ENCODE peak calls at places on chromosomes 4 and X, in ten cellular contexts. D is stimulated activated CD8-positive, alpha-beta memory T cell treated with anti-CD3 and anti-CD28 coated beads, Interleukin-2, amount 100 ng/mL, for 48 hours; C is A172; A is stimulated activated CD4-positive, alpha-beta T cell treated with anti-CD3 and anti-CD28 coated beads, Interleukin-15, amount 100 ng/mL, for 1 hour; J is activated T-cell treated with anti-CD3 and anti-CD28 coated beads for 1 hour; M is T follicular helper cell; E is activated T-helper 1 cell treated with anti-CD3 and anti-CD28 coated beads, Interleukin-2, amount 50 U/mL, for 16 hours; T is HuH-7.5; Y is sciatic nerve; K is D341Med. V is an unnamed sample.

GRCh38 chr4:48585401-48585800 is 95.3 kb downstream of the ZAR1 start:
- DNase-seq in D (no peak), C (no peak), A (no peak), J (no peak), M (no peak), E (no peak), T (no peak), Y (no peak), K (no peak), V (no peak)

GRCh38 chr4:1305781-1306455 is 16.2 kb downstream of the MAEA start:
- DNase-seq in D (no peak), C (no peak), A (no peak), J (no peak), M (peak; percentile 34), E (no peak), T (no peak), Y (no peak), K (peak; percentile 29), V (no peak)

GRCh38 chrX:70452143-70452733 is 7.6 kb downstream of the DLG3 start:
- DNase-seq in D (no peak), C (no peak), A (no peak), J (peak; percentile 41), M (peak; percentile 32), E (peak; percentile 31), T (peak; percentile 75), Y (peak; percentile 71), K (peak; percentile 64), V (peak; percentile 87)

GRCh38 chrX:147737690-147738089 is 174.0 kb upstream of the FMR1 start:
- DNase-seq in D (no peak), C (no peak), A (no peak), J (no peak), M (no peak), E (no peak), T (no peak), Y (no peak), K (no peak), V (no peak)

GRCh38 chr4:187604984-187605383 is 390.6 kb upstream of the ZFP42 start:
- DNase-seq in D (no peak), C (no peak), A (no peak), J (no peak), M (no peak), E (no peak), T (no peak), Y (no peak), K (no peak), V (no peak)

GRCh38 chrX:63513825-63514574 is 162.9 kb upstream of the SPIN4 start:
- DNase-seq in D (no peak), C (no peak), A (no peak), J (no peak), M (no peak), E (no peak), T (no peak), Y (no peak), K (no peak), V (no peak)

GRCh38 chrX:155071694-155072215 is 447 bp downstream of the BRCC3 start:
- DNase-seq in D (no peak), C (peak; percentile 3), A (no peak), J (no peak), M (no peak), E (no peak), T (no peak), Y (no peak), K (no peak), V (no peak)

GRCh38 chrX:26262121-26262523 is 46.2 kb downstream of the MAGEB5 start:
- DNase-seq in D (no peak), C (peak; percentile 80), A (no peak), J (no peak), M (no peak), E (no peak), T (no peak), Y (no peak), K (no peak), V (no peak)

GRCh38 chr4:183350317-183351071 is 28.3 kb upstream of the CLDN24 start:
- DNase-seq in D (no peak), C (no peak), A (no peak), J (no peak), M (no peak), E (no peak), T (no peak), Y (peak; percentile 18), K (no peak), V (peak; percentile 15)

GRCh38 chrX:67614414-67614813 is 70.6 kb downstream of the AR start:
- DNase-seq in D (no peak), C (no peak), A (no peak), J (no peak), M (no peak), E (no peak), T (no peak), Y (no peak), K (no peak), V (no peak)

GRCh38 chrX:19807414-19807813 is 80.0 kb downstream of the SH3KBP1 start:
- DNase-seq in D (no peak), C (no peak), A (no peak), J (no peak), M (no peak), E (no peak), T (no peak), Y (no peak), K (no peak), V (no peak)

GRCh38 chrX:14591976-14592375 is 62.6 kb downstream of the GLRA2 start:
- DNase-seq in D (no peak), C (no peak), A (no peak), J (no peak), M (no peak), E (no peak), T (no peak), Y (no peak), K (no peak), V (no peak)

GRCh38 chr4:125484912-125485311 is 170.2 kb downstream of the FAT4 start:
- DNase-seq in D (no peak), C (no peak), A (no peak), J (no peak), M (no peak), E (no peak), T (no peak), Y (no peak), K (no peak), V (no peak)

GRCh38 chr4:48698029-48698901 is 81.8 kb downstream of the FRYL start:
- DNase-seq in D (no peak), C (peak; percentile 68), A (no peak), J (no peak), M (no peak), E (no peak), T (no peak), Y (peak; percentile 70), K (no peak), V (no peak)

GRCh38 chr4:154927126-154927525 is 146.1 kb downstream of the RBM46 start:
- DNase-seq in D (no peak), C (no peak), A (no peak), J (no peak), M (no peak), E (no peak), T (no peak), Y (no peak), K (no peak), V (no peak)

GRCh38 chrX:34147345-34147744 is 15.2 kb upstream of the FAM47A start:
- DNase-seq in D (no peak), C (no peak), A (no peak), J (no peak), M (no peak), E (no peak), T (no peak), Y (no peak), K (no peak), V (peak; percentile 30)

GRCh38 chrX:97284531-97284930 is 400.8 kb downstream of the RPA4 start:
- DNase-seq in D (no peak), C (no peak), A (no peak), J (no peak), M (no peak), E (no peak), T (no peak), Y (no peak), K (no peak), V (no peak)

GRCh38 chr4:122746485-122746965 is 14.0 kb downstream of the BBS12 start:
- DNase-seq in D (no peak), C (no peak), A (no peak), J (no peak), M (no peak), E (no peak), T (no peak), Y (no peak), K (no peak), V (no peak)

GRCh38 chrX:47483310-47484268 is 567 bp upstream of the ZNF41 start:
- DNase-seq in D (no peak), C (peak; percentile 30), A (no peak), J (no peak), M (no peak), E (no peak), T (peak; percentile 4), Y (peak; percentile 60), K (no peak), V (no peak)

GRCh38 chrX:30228526-30228925 is 1.9 kb upstream of the MAGEB3 start:
- DNase-seq in D (no peak), C (no peak), A (no peak), J (no peak), M (no peak), E (no peak), T (no peak), Y (no peak), K (no peak), V (no peak)

GRCh38 chrX:132876509-132876837 is 82.0 kb downstream of the HS6ST2 start:
- DNase-seq in D (no peak), C (no peak), A (no peak), J (no peak), M (no peak), E (no peak), T (no peak), Y (no peak), K (peak; percentile 37), V (no peak)

GRCh38 chrX:45264865-45265264 is 64.2 kb upstream of the DIPK2B start:
- DNase-seq in D (no peak), C (no peak), A (no peak), J (no peak), M (no peak), E (no peak), T (no peak), Y (no peak), K (no peak), V (no peak)

GRCh38 chrX:152842772-152843338 is 12.0 kb downstream of the NSDHL start:
- DNase-seq in D (no peak), C (no peak), A (no peak), J (no peak), M (no peak), E (no peak), T (no peak), Y (no peak), K (no peak), V (no peak)

V was measured in upper lobe of left lung.